ENCODE peak calls at places on chromosomes 7 and 10, in eight cellular contexts. A, T, E, W, V, I, U and F are unnamed samples.

GRCh38 chr7:27615420-27616185 is 47.1 kb downstream of the HIBADH start:
- DNase-seq in A (no peak), T (no peak), E (no peak), W (no peak), V (no peak), I (no peak), U (no peak), F (no peak)

GRCh38 chr7:38890597-38890996 is 18.4 kb downstream of the VPS41 start:
- DNase-seq in A (no peak), T (no peak), E (no peak), W (no peak), V (no peak), I (no peak), U (no peak), F (no peak)

GRCh38 chr7:94405506-94405905 is 10.8 kb downstream of the COL1A2 start:
- DNase-seq in A (peak), T (no peak), E (no peak), W (no peak), V (no peak), I (no peak), U (no peak), F (no peak)

GRCh38 chr7:81714306-81714705 is 55.5 kb downstream of the HGF start:
- DNase-seq in A (peak), T (no peak), E (no peak), W (no peak), V (no peak), I (peak), U (no peak), F (no peak)

GRCh38 chr7:34036069-34036920 is 131.0 kb downstream of the BMPER start:
- DNase-seq in A (peak), T (no peak), E (no peak), W (peak), V (no peak), I (peak), U (no peak), F (no peak)

GRCh38 chr10:5563237-5563961 is 38.6 kb downstream of the CALML3 start:
- DNase-seq in A (no peak), T (no peak), E (no peak), W (no peak), V (no peak), I (no peak), U (no peak), F (no peak)

GRCh38 chr10:122152544-122152943 is 118.6 kb upstream of the BTBD16 start:
- DNase-seq in A (peak), T (no peak), E (no peak), W (peak), V (no peak), I (no peak), U (no peak), F (no peak)

GRCh38 chr7:139358541-139359365 is 941 bp upstream of the LUC7L2 start:
- DNase-seq in A (peak), T (no peak), E (peak), W (peak), V (no peak), I (peak), U (no peak), F (peak)

GRCh38 chr7:98051118-98051744 is 55.4 kb upstream of the LMTK2 start:
- DNase-seq in A (no peak), T (peak), E (no peak), W (no peak), V (no peak), I (no peak), U (peak), F (no peak)

GRCh38 chr7:2717293-2717904 is 29.4 kb downstream of the AMZ1 start:
- DNase-seq in A (peak), T (peak), E (no peak), W (peak), V (no peak), I (peak), U (no peak), F (no peak)

GRCh38 chr7:82051641-82052040 is 281.8 kb upstream of the HGF start:
- DNase-seq in A (peak), T (no peak), E (no peak), W (no peak), V (no peak), I (peak), U (no peak), F (no peak)

GRCh38 chr10:132446661-132447445 is 49.9 kb downstream of the PWWP2B start:
- DNase-seq in A (peak), T (peak), E (peak), W (peak), V (no peak), I (peak), U (peak), F (peak)

GRCh38 chr10:14325325-14325955 is 5.3 kb downstream of the FRMD4A start:
- DNase-seq in A (peak), T (peak), E (no peak), W (peak), V (no peak), I (peak), U (no peak), F (no peak)

GRCh38 chr7:69813637-69814240 is 215.5 kb downstream of the AUTS2 start:
- DNase-seq in A (no peak), T (no peak), E (no peak), W (no peak), V (no peak), I (no peak), U (no peak), F (no peak)

GRCh38 chr10:23079700-23080099 is 15.7 kb upstream of the MSRB2 start:
- DNase-seq in A (no peak), T (no peak), E (no peak), W (no peak), V (no peak), I (no peak), U (no peak), F (no peak)

GRCh38 chr7:116511552-116512523 is 12.3 kb downstream of the CAV2 start:
- DNase-seq in A (peak), T (no peak), E (peak), W (peak), V (no peak), I (peak), U (no peak), F (no peak)

GRCh38 chr10:125023862-125024495 is 82.1 kb downstream of the ZRANB1 start:
- DNase-seq in A (no peak), T (peak), E (no peak), W (no peak), V (no peak), I (peak), U (no peak), F (no peak)

GRCh38 chr7:104981671-104982036 is 32.4 kb upstream of the KMT2E start:
- DNase-seq in A (no peak), T (no peak), E (no peak), W (no peak), V (no peak), I (no peak), U (no peak), F (no peak)

GRCh38 chr7:104979167-104979841 is 34.7 kb upstream of the KMT2E start:
- DNase-seq in A (peak), T (no peak), E (no peak), W (peak), V (no peak), I (peak), U (no peak), F (no peak)

GRCh38 chr7:104980440-104980839 is 33.6 kb upstream of the KMT2E start:
- DNase-seq in A (no peak), T (no peak), E (no peak), W (no peak), V (no peak), I (no peak), U (no peak), F (no peak)

GRCh38 chr7:104982308-104982755 is 31.7 kb upstream of the KMT2E start:
- DNase-seq in A (peak), T (no peak), E (no peak), W (no peak), V (no peak), I (peak), U (no peak), F (no peak)

GRCh38 chr7:104980969-104981670 is 32.9 kb upstream of the KMT2E start:
- DNase-seq in A (peak), T (no peak), E (no peak), W (peak), V (no peak), I (peak), U (no peak), F (no peak)
- TF ChIP-seq CTCF in A (peak), T (peak), E (peak), W (peak), V (peak), I (peak), U (peak), F (no peak)

GRCh38 chr10:85545874-85546273 is 820.7 kb downstream of the GRID1 start:
- DNase-seq in A (no peak), T (no peak), E (no peak), W (no peak), V (no peak), I (no peak), U (no peak), F (no peak)

GRCh38 chr10:85547460-85548023 is 819.1 kb downstream of the GRID1 start:
- DNase-seq in A (no peak), T (no peak), E (no peak), W (no peak), V (no peak), I (no peak), U (no peak), F (no peak)

GRCh38 chr10:85542936-85543730 is 823.5 kb downstream of the GRID1 start:
- DNase-seq in A (no peak), T (no peak), E (no peak), W (no peak), V (no peak), I (no peak), U (no peak), F (no peak)

GRCh38 chr10:85544956-85545355 is 821.6 kb downstream of the GRID1 start:
- DNase-seq in A (peak), T (no peak), E (no peak), W (no peak), V (no peak), I (no peak), U (no peak), F (no peak)

DNA sequence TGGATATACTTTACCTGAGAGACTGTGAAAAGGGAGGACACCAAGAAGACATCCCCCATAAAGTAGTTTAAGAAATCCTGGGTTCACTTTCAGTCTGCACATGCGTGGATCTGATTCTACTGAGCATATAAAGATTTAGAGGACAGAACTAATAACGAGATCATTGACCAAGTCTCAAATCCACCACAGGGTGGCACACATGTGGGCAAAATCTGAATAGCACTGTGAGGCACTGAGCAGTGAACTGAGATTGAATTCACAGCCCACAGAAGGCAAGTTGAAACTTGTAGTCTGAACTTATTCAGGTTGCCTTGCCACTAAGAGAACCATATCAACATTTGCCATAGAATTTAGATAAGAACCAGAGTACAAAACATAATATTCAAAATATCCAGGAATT is 818.6 kb downstream of the GRID1 start:
- DNase-seq in A (peak), T (no peak), E (no peak), W (no peak), V (no peak), I (peak), U (no peak), F (no peak)
- TF ChIP-seq CTCF in A (no peak), T (no peak), E (no peak), W (no peak), V (peak), I (peak), U (no peak), F (no peak)

GRCh38 chr7:21426286-21426957 is 1.5 kb upstream of the SP4 start:
- DNase-seq in A (peak), T (no peak), E (no peak), W (no peak), V (no peak), I (peak), U (no peak), F (no peak)

GRCh38 chr7:21429021-21429420 is 1.1 kb downstream of the SP4 start:
- DNase-seq in A (no peak), T (no peak), E (no peak), W (no peak), V (no peak), I (no peak), U (no peak), F (no peak)

GRCh38 chr7:21426958-21427860 is 674 bp upstream of the SP4 start:
- DNase-seq in A (peak), T (peak), E (peak), W (peak), V (peak), I (peak), U (peak), F (peak)

GRCh38 chr7:21428642-21428941 is 709 bp downstream of the SP4 start:
- DNase-seq in A (no peak), T (no peak), E (no peak), W (no peak), V (no peak), I (no peak), U (no peak), F (no peak)

DNA sequence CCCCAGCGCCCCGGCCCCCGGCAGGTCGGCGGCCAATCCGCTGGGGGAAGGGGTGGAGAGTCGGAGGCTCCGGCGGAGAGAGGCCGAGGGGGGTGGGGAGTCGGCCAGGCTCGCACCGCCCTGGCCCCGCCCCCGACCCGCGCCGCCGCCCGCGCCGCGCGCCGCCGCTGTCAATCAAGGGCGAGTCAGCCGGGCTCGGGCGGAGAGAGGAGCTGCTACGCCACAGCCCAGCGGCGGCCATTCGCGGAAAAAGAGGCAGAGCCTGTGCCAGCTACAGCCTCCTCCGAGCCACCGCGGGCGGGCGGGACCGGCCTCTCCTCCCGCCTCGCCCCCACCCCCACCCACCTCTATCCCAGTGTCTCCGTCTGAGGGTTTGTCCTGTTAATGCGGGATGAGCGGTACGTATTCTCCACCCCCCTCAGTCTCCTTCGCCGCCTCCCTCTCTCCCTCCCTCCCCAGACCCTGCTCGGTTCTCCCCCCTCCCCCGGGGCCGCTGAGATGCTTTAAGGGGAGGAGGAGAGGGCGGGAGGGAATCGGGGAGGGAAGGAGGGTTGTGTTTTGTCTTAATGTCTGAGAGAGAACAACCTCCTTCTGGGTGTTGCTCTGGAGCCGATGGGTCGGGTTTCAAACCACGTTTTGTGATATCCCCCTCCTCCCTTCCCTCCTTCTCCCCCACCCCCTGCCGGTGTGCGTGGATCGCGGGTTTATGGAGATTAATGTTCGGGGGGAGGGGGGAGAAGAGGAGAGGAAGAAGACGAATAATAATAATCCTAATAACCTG is at the start of gene SP4:
- DNase-seq in A (peak), T (peak), E (peak), W (peak), V (peak), I (peak), U (peak), F (peak)
- TF ChIP-seq CTCF in A (no peak), T (no peak), E (no peak), W (peak), V (no peak), I (no peak), U (no peak), F (no peak)

DNA sequence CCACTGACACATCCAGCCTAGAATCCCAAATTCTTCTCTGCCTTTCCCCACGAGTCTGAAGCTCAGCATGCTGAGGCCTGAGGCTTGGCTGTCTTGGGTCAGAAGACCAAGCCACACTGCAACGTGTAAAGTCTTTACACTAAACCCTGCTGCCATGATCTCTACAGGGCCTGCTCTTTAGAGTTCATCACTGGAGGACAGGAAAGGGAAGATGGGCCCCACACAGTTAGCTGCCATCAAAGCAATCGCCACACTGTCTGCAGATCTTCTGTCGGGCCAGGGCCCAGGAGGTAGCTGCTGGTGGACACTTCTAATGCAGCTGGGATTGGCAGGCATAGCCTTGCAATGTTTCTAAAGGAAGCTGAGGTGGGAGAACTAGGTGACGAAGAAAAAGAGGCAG is 8.4 kb upstream of the TECTB start:
- DNase-seq in A (no peak), T (no peak), E (no peak), W (no peak), V (no peak), I (no peak), U (no peak), F (no peak)
- TF ChIP-seq CTCF in A (no peak), T (no peak), E (no peak), W (no peak), V (no peak), I (no peak), U (no peak), F (no peak)

GRCh38 chr7:52917982-52918578 is 117.4 kb upstream of the POM121L12 start:
- DNase-seq in A (no peak), T (no peak), E (no peak), W (no peak), V (no peak), I (no peak), U (no peak), F (no peak)
- TF ChIP-seq CTCF in A (no peak), T (no peak), E (no peak), W (no peak), V (no peak), I (peak), U (no peak), F (no peak)

DNA sequence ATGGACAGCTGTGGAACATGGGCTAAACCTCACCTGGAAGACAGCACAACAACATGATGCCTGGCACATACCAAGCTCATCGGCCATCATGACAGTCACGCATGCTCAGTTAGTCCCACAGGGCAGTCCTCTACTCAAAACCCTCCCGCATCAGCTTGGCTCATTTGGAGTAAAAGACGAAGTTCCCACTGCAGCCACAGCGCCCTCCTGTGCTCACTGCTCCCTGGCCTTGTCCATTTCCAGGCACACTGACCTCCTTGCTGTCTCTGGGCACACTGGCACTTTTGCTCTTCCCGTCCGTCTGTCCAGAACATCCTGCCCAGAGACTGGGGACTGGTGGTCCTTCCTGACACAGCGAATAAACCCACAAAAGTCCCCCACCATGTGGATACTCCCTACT is 66.2 kb downstream of the LARP4B start:
- DNase-seq in A (no peak), T (no peak), E (no peak), W (no peak), V (no peak), I (no peak), U (no peak), F (no peak)
- TF ChIP-seq CTCF in A (peak), T (no peak), E (no peak), W (no peak), V (no peak), I (no peak), U (no peak), F (no peak)

GRCh38 chr7:25025218-25025671 is 45.3 kb upstream of the OSBPL3 start:
- DNase-seq in A (peak), T (no peak), E (no peak), W (peak), V (peak), I (peak), U (no peak), F (no peak)
- TF ChIP-seq CTCF in A (no peak), T (no peak), E (no peak), W (peak), V (no peak), I (no peak), U (no peak), F (no peak)

GRCh38 chr10:79981673-79982485 is 33.0 kb upstream of the SFTPD start:
- DNase-seq in A (peak), T (peak), E (no peak), W (peak), V (no peak), I (peak), U (no peak), F (peak)
- TF ChIP-seq CTCF in A (no peak), T (no peak), E (no peak), W (no peak), V (peak), I (no peak), U (no peak), F (no peak)

GRCh38 chr10:106571216-106571954 is 593.1 kb downstream of the SORCS1 start:
- DNase-seq in A (peak), T (no peak), E (no peak), W (peak), V (no peak), I (peak), U (no peak), F (no peak)
- TF ChIP-seq CTCF in A (peak), T (no peak), E (no peak), W (peak), V (peak), I (peak), U (no peak), F (no peak)

GRCh38 chr10:51047857-51048256 is 26.4 kb upstream of the PRKG1 start:
- DNase-seq in A (peak), T (no peak), E (no peak), W (no peak), V (no peak), I (no peak), U (no peak), F (no peak)
- TF ChIP-seq CTCF in A (peak), T (no peak), E (no peak), W (no peak), V (peak), I (peak), U (no peak), F (no peak)